ENCODE peak calls at places on chromosomes 4 and X, in seven cellular contexts. One of them, this sample, is unnamed.

GRCh38 chrX:19810809-19811208 is 76.6 kb downstream of the SH3KBP1 start:
- DNase-seq in uterus: no peak
- DNase-seq in lower leg skin: peak
- DNase-seq in adrenal gland: no peak
- DNase-seq in HCT116: no peak
- DNase-seq in sigmoid colon: no peak
- DNase-seq in ovary: no peak
- DNase-seq in this sample: no peak

GRCh38 chr4:77695769-77696168 is 90.1 kb downstream of the CXCL13 start:
- DNase-seq in uterus: no peak
- DNase-seq in lower leg skin: no peak
- DNase-seq in adrenal gland: no peak
- DNase-seq in HCT116: peak
- DNase-seq in sigmoid colon: no peak
- DNase-seq in ovary: no peak
- DNase-seq in this sample: peak

GRCh38 chr4:143700420-143701352 is at the start of gene FREM3:
- DNase-seq in uterus: no peak
- DNase-seq in lower leg skin: no peak
- DNase-seq in adrenal gland: no peak
- DNase-seq in HCT116: no peak
- DNase-seq in sigmoid colon: no peak
- DNase-seq in ovary: no peak
- DNase-seq in this sample: no peak

GRCh38 chr4:40536032-40536431 is 93.6 kb downstream of the RBM47 start:
- DNase-seq in uterus: no peak
- DNase-seq in lower leg skin: no peak
- DNase-seq in adrenal gland: no peak
- DNase-seq in HCT116: no peak
- DNase-seq in sigmoid colon: no peak
- DNase-seq in ovary: no peak
- DNase-seq in this sample: no peak

GRCh38 chr4:185817403-185817818 is 5.4 kb upstream of the SORBS2 start:
- DNase-seq in uterus: no peak
- DNase-seq in lower leg skin: no peak
- DNase-seq in adrenal gland: no peak
- DNase-seq in HCT116: no peak
- DNase-seq in sigmoid colon: no peak
- DNase-seq in ovary: no peak
- DNase-seq in this sample: no peak

GRCh38 chr4:123233409-123233808 is 163.2 kb upstream of the SPRY1 start:
- DNase-seq in uterus: no peak
- DNase-seq in lower leg skin: no peak
- DNase-seq in adrenal gland: no peak
- DNase-seq in HCT116: no peak
- DNase-seq in sigmoid colon: no peak
- DNase-seq in ovary: no peak
- DNase-seq in this sample: no peak

GRCh38 chr4:181235361-181235760 is 1007.8 kb upstream of the TENM3 start:
- DNase-seq in uterus: no peak
- DNase-seq in lower leg skin: no peak
- DNase-seq in adrenal gland: no peak
- DNase-seq in HCT116: no peak
- DNase-seq in sigmoid colon: no peak
- DNase-seq in ovary: no peak
- DNase-seq in this sample: no peak

GRCh38 chr4:40555176-40555900 is 74.3 kb downstream of the RBM47 start:
- DNase-seq in uterus: no peak
- DNase-seq in lower leg skin: no peak
- DNase-seq in adrenal gland: no peak
- DNase-seq in HCT116: no peak
- DNase-seq in sigmoid colon: no peak
- DNase-seq in ovary: no peak
- DNase-seq in this sample: no peak

GRCh38 chrX:135741192-135741715 is 26.7 kb downstream of the CT45A3 start:
- DNase-seq in uterus: no peak
- DNase-seq in lower leg skin: no peak
- DNase-seq in adrenal gland: no peak
- DNase-seq in HCT116: no peak
- DNase-seq in sigmoid colon: no peak
- DNase-seq in ovary: no peak
- DNase-seq in this sample: no peak

GRCh38 chrX:150869450-150869849 is 29.0 kb downstream of the CD99L2 start:
- DNase-seq in uterus: no peak
- DNase-seq in lower leg skin: no peak
- DNase-seq in adrenal gland: no peak
- DNase-seq in HCT116: no peak
- DNase-seq in sigmoid colon: no peak
- DNase-seq in ovary: no peak
- DNase-seq in this sample: no peak

GRCh38 chr4:6085028-6085942 is 67.1 kb upstream of the C4orf50 start:
- DNase-seq in uterus: no peak
- DNase-seq in lower leg skin: no peak
- DNase-seq in adrenal gland: no peak
- DNase-seq in HCT116: no peak
- DNase-seq in sigmoid colon: peak
- DNase-seq in ovary: no peak
- DNase-seq in this sample: no peak

GRCh38 chr4:156293657-156294297 is 340.1 kb upstream of the CTSO start:
- DNase-seq in uterus: no peak
- DNase-seq in lower leg skin: no peak
- DNase-seq in adrenal gland: no peak
- DNase-seq in HCT116: no peak
- DNase-seq in sigmoid colon: no peak
- DNase-seq in ovary: no peak
- DNase-seq in this sample: no peak

GRCh38 chrX:8971116-8971515 is 62.8 kb downstream of the FAM9B start:
- DNase-seq in uterus: no peak
- DNase-seq in lower leg skin: no peak
- DNase-seq in adrenal gland: no peak
- DNase-seq in HCT116: peak
- DNase-seq in sigmoid colon: no peak
- DNase-seq in ovary: no peak
- DNase-seq in this sample: no peak

GRCh38 chr4:160180206-160180605 is 1077.3 kb downstream of the RAPGEF2 start:
- DNase-seq in uterus: no peak
- DNase-seq in lower leg skin: no peak
- DNase-seq in adrenal gland: no peak
- DNase-seq in HCT116: peak
- DNase-seq in sigmoid colon: no peak
- DNase-seq in ovary: no peak
- DNase-seq in this sample: peak

GRCh38 chr4:121190389-121190788 is 26.3 kb upstream of the TNIP3 start:
- DNase-seq in uterus: no peak
- DNase-seq in lower leg skin: no peak
- DNase-seq in adrenal gland: no peak
- DNase-seq in HCT116: no peak
- DNase-seq in sigmoid colon: no peak
- DNase-seq in ovary: no peak
- DNase-seq in this sample: no peak

GRCh38 chr4:5203309-5203708 is 152.0 kb downstream of the STK32B start:
- DNase-seq in uterus: no peak
- DNase-seq in lower leg skin: no peak
- DNase-seq in adrenal gland: no peak
- DNase-seq in HCT116: no peak
- DNase-seq in sigmoid colon: no peak
- DNase-seq in ovary: no peak
- DNase-seq in this sample: no peak

GRCh38 chr4:178672512-178672911 is 1230.3 kb upstream of the AGA start:
- DNase-seq in uterus: no peak
- DNase-seq in lower leg skin: no peak
- DNase-seq in adrenal gland: no peak
- DNase-seq in HCT116: peak
- DNase-seq in sigmoid colon: no peak
- DNase-seq in ovary: no peak
- DNase-seq in this sample: no peak

GRCh38 chrX:11757729-11758399 is at the start of gene MSL3:
- DNase-seq in uterus: no peak
- DNase-seq in lower leg skin: no peak
- DNase-seq in adrenal gland: peak
- DNase-seq in HCT116: no peak
- DNase-seq in sigmoid colon: peak
- DNase-seq in ovary: peak
- DNase-seq in this sample: peak

GRCh38 chr4:142615324-142615665 is 230.8 kb downstream of the INPP4B start:
- DNase-seq in uterus: no peak
- DNase-seq in lower leg skin: no peak
- DNase-seq in adrenal gland: no peak
- DNase-seq in HCT116: no peak
- DNase-seq in sigmoid colon: no peak
- DNase-seq in ovary: no peak
- DNase-seq in this sample: no peak

GRCh38 chr4:98474408-98474844 is 184.0 kb downstream of the TSPAN5 start:
- DNase-seq in uterus: no peak
- DNase-seq in lower leg skin: no peak
- DNase-seq in adrenal gland: no peak
- DNase-seq in HCT116: no peak
- DNase-seq in sigmoid colon: no peak
- DNase-seq in ovary: no peak
- DNase-seq in this sample: no peak

GRCh38 chr4:42397635-42398447 is 553 bp downstream of the SHISA3 start:
- DNase-seq in uterus: no peak
- DNase-seq in lower leg skin: no peak
- DNase-seq in adrenal gland: peak
- DNase-seq in HCT116: no peak
- DNase-seq in sigmoid colon: no peak
- DNase-seq in ovary: no peak
- DNase-seq in this sample: no peak

GRCh38 chr4:159358226-159358625 is 255.3 kb downstream of the RAPGEF2 start:
- DNase-seq in uterus: no peak
- DNase-seq in lower leg skin: peak
- DNase-seq in adrenal gland: no peak
- DNase-seq in HCT116: no peak
- DNase-seq in sigmoid colon: no peak
- DNase-seq in ovary: no peak
- DNase-seq in this sample: peak

GRCh38 chrX:119729408-119730201 is 28.8 kb upstream of the SOWAHD start:
- DNase-seq in uterus: peak
- DNase-seq in lower leg skin: peak
- DNase-seq in adrenal gland: peak
- DNase-seq in HCT116: peak
- DNase-seq in sigmoid colon: peak
- DNase-seq in ovary: peak
- DNase-seq in this sample: peak

GRCh38 chr4:11635336-11635735 is 206.6 kb upstream of the HS3ST1 start:
- DNase-seq in uterus: no peak
- DNase-seq in lower leg skin: no peak
- DNase-seq in adrenal gland: no peak
- DNase-seq in HCT116: peak
- DNase-seq in sigmoid colon: no peak
- DNase-seq in ovary: no peak
- DNase-seq in this sample: peak

GRCh38 chrX:46447384-46447783 is 97.8 kb downstream of the ZNF674 start:
- DNase-seq in uterus: no peak
- DNase-seq in lower leg skin: no peak
- DNase-seq in adrenal gland: no peak
- DNase-seq in HCT116: no peak
- DNase-seq in sigmoid colon: no peak
- DNase-seq in ovary: no peak
- DNase-seq in this sample: no peak

GRCh38 chr4:169250796-169251195 is 20.0 kb downstream of the SH3RF1 start:
- DNase-seq in uterus: no peak
- DNase-seq in lower leg skin: no peak
- DNase-seq in adrenal gland: no peak
- DNase-seq in HCT116: no peak
- DNase-seq in sigmoid colon: no peak
- DNase-seq in ovary: no peak
- DNase-seq in this sample: no peak
- TF ChIP-seq POLR2A in uterus: no peak
- TF ChIP-seq POLR2A in lower leg skin: no peak
- TF ChIP-seq POLR2A in adrenal gland: no peak
- TF ChIP-seq POLR2A in HCT116: no peak
- TF ChIP-seq POLR2A in sigmoid colon: no peak
- TF ChIP-seq POLR2A in ovary: no peak
- TF ChIP-seq POLR2A in this sample: no peak

GRCh38 chr4:52051615-52052474 is 741 bp downstream of the SPATA18 start:
- DNase-seq in uterus: peak
- DNase-seq in lower leg skin: peak
- DNase-seq in adrenal gland: peak
- DNase-seq in HCT116: no peak
- DNase-seq in sigmoid colon: peak
- DNase-seq in ovary: peak
- DNase-seq in this sample: no peak

GRCh38 chr4:52052475-52052780 is 1.3 kb downstream of the SPATA18 start:
- DNase-seq in uterus: no peak
- DNase-seq in lower leg skin: no peak
- DNase-seq in adrenal gland: peak
- DNase-seq in HCT116: no peak
- DNase-seq in sigmoid colon: no peak
- DNase-seq in ovary: no peak
- DNase-seq in this sample: no peak

GRCh38 chr4:52057196-52057595 is 6.1 kb downstream of the SPATA18 start:
- DNase-seq in uterus: no peak
- DNase-seq in lower leg skin: no peak
- DNase-seq in adrenal gland: no peak
- DNase-seq in HCT116: no peak
- DNase-seq in sigmoid colon: no peak
- DNase-seq in ovary: no peak
- DNase-seq in this sample: no peak

GRCh38 chr4:52054254-52054653 is 3.1 kb downstream of the SPATA18 start:
- DNase-seq in uterus: no peak
- DNase-seq in lower leg skin: no peak
- DNase-seq in adrenal gland: no peak
- DNase-seq in HCT116: no peak
- DNase-seq in sigmoid colon: no peak
- DNase-seq in ovary: no peak
- DNase-seq in this sample: no peak

GRCh38 chr4:52051213-52051614 is at the start of gene SPATA18:
- DNase-seq in uterus: no peak
- DNase-seq in lower leg skin: no peak
- DNase-seq in adrenal gland: peak
- DNase-seq in HCT116: no peak
- DNase-seq in sigmoid colon: peak
- DNase-seq in ovary: peak
- DNase-seq in this sample: no peak
- TF ChIP-seq POLR2A in uterus: no peak
- TF ChIP-seq POLR2A in lower leg skin: no peak
- TF ChIP-seq POLR2A in adrenal gland: no peak
- TF ChIP-seq POLR2A in HCT116: no peak
- TF ChIP-seq POLR2A in sigmoid colon: no peak
- TF ChIP-seq POLR2A in ovary: no peak
- TF ChIP-seq POLR2A in this sample: peak

GRCh38 chr4:89307446-89308160 is at the start of gene GPRIN3:
- DNase-seq in uterus: peak
- DNase-seq in lower leg skin: no peak
- DNase-seq in adrenal gland: peak
- DNase-seq in HCT116: no peak
- DNase-seq in sigmoid colon: peak
- DNase-seq in ovary: peak
- DNase-seq in this sample: no peak
- TF ChIP-seq POLR2A in uterus: no peak
- TF ChIP-seq POLR2A in lower leg skin: no peak
- TF ChIP-seq POLR2A in adrenal gland: no peak
- TF ChIP-seq POLR2A in HCT116: no peak
- TF ChIP-seq POLR2A in sigmoid colon: no peak
- TF ChIP-seq POLR2A in ovary: no peak
- TF ChIP-seq POLR2A in this sample: no peak

DNA sequence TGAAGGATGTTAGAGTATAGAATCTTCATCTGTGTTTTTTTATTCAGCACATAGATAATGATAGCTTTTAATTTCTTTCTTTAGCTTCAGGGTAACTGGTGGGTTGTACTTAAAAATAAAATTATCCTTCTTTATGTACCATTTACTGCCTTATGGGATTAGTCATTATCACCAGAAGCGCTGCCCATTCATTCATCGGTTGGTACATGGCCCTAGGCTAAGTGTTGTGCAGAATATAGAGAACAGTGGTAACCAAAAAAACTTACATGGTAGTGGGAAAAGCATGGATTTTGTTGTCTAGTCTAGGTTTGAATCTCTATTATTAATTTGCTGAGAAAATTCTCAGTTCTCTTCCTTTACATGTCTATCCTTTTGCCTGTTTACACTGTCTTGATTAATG is 43.5 kb upstream of the PDE5A start:
- DNase-seq in uterus: no peak
- DNase-seq in lower leg skin: no peak
- DNase-seq in adrenal gland: no peak
- DNase-seq in HCT116: no peak
- DNase-seq in sigmoid colon: no peak
- DNase-seq in ovary: no peak
- DNase-seq in this sample: no peak
- TF ChIP-seq POLR2A in uterus: no peak
- TF ChIP-seq POLR2A in lower leg skin: no peak
- TF ChIP-seq POLR2A in adrenal gland: no peak
- TF ChIP-seq POLR2A in HCT116: no peak
- TF ChIP-seq POLR2A in sigmoid colon: no peak
- TF ChIP-seq POLR2A in ovary: no peak
- TF ChIP-seq POLR2A in this sample: no peak

This sample was measured in H54.